ENCODE peak calls at places on chromosomes 12 and 14, in ten cellular contexts. H is 8988T; U is astrocyte; O is neuronal stem cell; B is stimulated activated CD8-positive, alpha-beta memory T cell treated with anti-CD3 and anti-CD28 coated beads, Interleukin-12 subunit alpha, Interleukin-12 subunit beta, amount 100 ng/mL, for 1 hour; T is kidney epithelial cell; D is IMR-90; P is activated naive CD4-positive, alpha-beta T cell; N is GDM1; L is effector CD4-positive, alpha-beta T cell. J is an unnamed sample.

GRCh38 chr12:92294676-92295440 is 149.2 kb upstream of the BTG1 start:
- DNase-seq in H (no peak), U (peak; percentile 66), O (no peak), B (no peak), T (no peak), D (peak; percentile 89), P (no peak), N (no peak), L (no peak), J (no peak)

GRCh38 chr12:102883204-102883799 is 33.7 kb downstream of the PAH start:
- DNase-seq in H (peak; percentile 38), U (no peak), O (peak; percentile 50), B (peak; percentile 15), T (no peak), D (no peak), P (peak; percentile 7), N (peak; percentile 1), L (peak; percentile 7), J (peak; percentile 34)

GRCh38 chr14:22801716-22802115 is 13.5 kb downstream of the SLC7A7 start:
- DNase-seq in H (no peak), U (no peak), O (no peak), B (no peak), T (no peak), D (no peak), P (no peak), N (no peak), L (no peak), J (no peak)

GRCh38 chr12:14284189-14284722 is 81.2 kb upstream of the ATF7IP start:
- DNase-seq in H (no peak), U (no peak), O (no peak), B (no peak), T (no peak), D (peak; percentile 10), P (no peak), N (no peak), L (no peak), J (no peak)

GRCh38 chr12:49487605-49488004 is 51.2 kb upstream of the KCNH3 start:
- DNase-seq in H (no peak), U (peak; percentile 36), O (no peak), B (no peak), T (no peak), D (no peak), P (no peak), N (no peak), L (no peak), J (no peak)

GRCh38 chr14:99534863-99535262 is 53.7 kb downstream of the CCNK start:
- DNase-seq in H (no peak), U (peak; percentile 66), O (peak; percentile 51), B (no peak), T (peak; percentile 57), D (no peak), P (no peak), N (no peak), L (no peak), J (peak; percentile 46)

GRCh38 chr12:92737855-92738850 is 35.4 kb downstream of the PLEKHG7 start:
- DNase-seq in H (no peak), U (no peak), O (no peak), B (no peak), T (no peak), D (no peak), P (no peak), N (no peak), L (no peak), J (no peak)

GRCh38 chr14:23299558-23299957 is 3.1 kb downstream of the PPP1R3E start:
- DNase-seq in H (no peak), U (peak; percentile 39), O (no peak), B (no peak), T (no peak), D (peak; percentile 70), P (no peak), N (no peak), L (no peak), J (peak; percentile 81)

GRCh38 chr12:110957652-110958051 is 37.3 kb upstream of the MYL2 start:
- DNase-seq in H (no peak), U (no peak), O (no peak), B (no peak), T (no peak), D (no peak), P (no peak), N (no peak), L (no peak), J (no peak)

GRCh38 chr14:74978416-74978947 is 23.1 kb upstream of the PGF start:
- DNase-seq in H (no peak), U (no peak), O (no peak), B (no peak), T (no peak), D (no peak), P (no peak), N (no peak), L (no peak), J (no peak)

GRCh38 chr14:70034257-70034656 is 154.5 kb downstream of the SLC8A3 start:
- DNase-seq in H (no peak), U (no peak), O (no peak), B (no peak), T (no peak), D (no peak), P (no peak), N (no peak), L (no peak), J (no peak)

GRCh38 chr14:104358528-104359300 is 220.3 kb downstream of the KIF26A start:
- DNase-seq in H (no peak), U (no peak), O (no peak), B (no peak), T (no peak), D (no peak), P (no peak), N (no peak), L (no peak), J (no peak)

GRCh38 chr12:76127588-76127987 is 43.1 kb upstream of the NAP1L1 start:
- DNase-seq in H (no peak), U (no peak), O (no peak), B (no peak), T (no peak), D (no peak), P (no peak), N (no peak), L (no peak), J (no peak)

GRCh38 chr14:103194256-103195045 is 71.2 kb downstream of the TNFAIP2 start:
- DNase-seq in H (no peak), U (peak; percentile 63), O (no peak), B (no peak), T (peak; percentile 35), D (peak; percentile 66), P (no peak), N (no peak), L (no peak), J (no peak)

GRCh38 chr14:102652194-102652593 is 59.7 kb downstream of the RCOR1 start:
- DNase-seq in H (no peak), U (no peak), O (no peak), B (no peak), T (no peak), D (no peak), P (no peak), N (no peak), L (no peak), J (peak; percentile 26)

GRCh38 chr12:15364221-15365170 is 42.2 kb downstream of the PTPRO start:
- DNase-seq in H (no peak), U (peak; percentile 73), O (no peak), B (no peak), T (no peak), D (no peak), P (no peak), N (no peak), L (no peak), J (no peak)

GRCh38 chr14:59630281-59630963 is 53.8 kb upstream of the CCDC175 start:
- DNase-seq in H (no peak), U (peak; percentile 6), O (peak; percentile 53), B (no peak), T (no peak), D (no peak), P (no peak), N (no peak), L (no peak), J (peak; percentile 75)

GRCh38 chr12:68482660-68483059 is 128.0 kb upstream of the RAP1B start:
- DNase-seq in H (no peak), U (no peak), O (no peak), B (no peak), T (no peak), D (no peak), P (no peak), N (no peak), L (no peak), J (no peak)

GRCh38 chr12:59459966-59460365 is 135.9 kb upstream of the SLC16A7 start:
- DNase-seq in H (no peak), U (peak; percentile 60), O (no peak), B (no peak), T (no peak), D (peak; percentile 28), P (no peak), N (no peak), L (no peak), J (no peak)

GRCh38 chr14:99731536-99732435 is 47.7 kb downstream of the CYP46A1 start:
- DNase-seq in H (peak; percentile 42), U (no peak), O (no peak), B (no peak), T (no peak), D (no peak), P (no peak), N (no peak), L (no peak), J (no peak)

GRCh38 chr12:2251485-2252179 is 198.8 kb downstream of the CACNA1C start:
- DNase-seq in H (no peak), U (no peak), O (no peak), B (no peak), T (no peak), D (peak; percentile 61), P (no peak), N (no peak), L (no peak), J (no peak)

GRCh38 chr12:77047341-77048202 is 17.8 kb downstream of the E2F7 start:
- DNase-seq in H (no peak), U (no peak), O (no peak), B (no peak), T (no peak), D (no peak), P (no peak), N (no peak), L (no peak), J (peak; percentile 77)

GRCh38 chr14:92495041-92495440 is 18.5 kb upstream of the RIN3 start:
- DNase-seq in H (no peak), U (no peak), O (no peak), B (no peak), T (no peak), D (peak; percentile 81), P (no peak), N (no peak), L (no peak), J (no peak)

GRCh38 chr12:51329742-51330141 is 5.8 kb upstream of the BIN2 start:
- DNase-seq in H (no peak), U (no peak), O (no peak), B (no peak), T (no peak), D (no peak), P (no peak), N (no peak), L (no peak), J (no peak)

GRCh38 chr14:43789458-43789857 is 717.6 kb downstream of the FSCB start:
- DNase-seq in H (no peak), U (no peak), O (no peak), B (no peak), T (no peak), D (no peak), P (no peak), N (no peak), L (no peak), J (no peak)

GRCh38 chr12:109098142-109098652 is 800 bp downstream of the UNG start:
- DNase-seq in H (no peak), U (peak; percentile 50), O (no peak), B (no peak), T (no peak), D (peak; percentile 60), P (no peak), N (no peak), L (peak; percentile 38), J (peak; percentile 56)

GRCh38 chr12:89183985-89184435 is 168.3 kb downstream of the DUSP6 start:
- DNase-seq in H (no peak), U (no peak), O (no peak), B (no peak), T (no peak), D (peak; percentile 72), P (no peak), N (no peak), L (no peak), J (no peak)

GRCh38 chr12:72146495-72146894 is 125.7 kb upstream of the TRHDE start:
- DNase-seq in H (no peak), U (no peak), O (no peak), B (no peak), T (no peak), D (no peak), P (no peak), N (no peak), L (no peak), J (no peak)